ENCODE peak calls at places on chromosome 15, in ten cellular contexts. D is left ventricle myocardium inferior, G is lung, Z is epithelial cell of proximal tubule, B is progenitor cell of endocrine pancreas, U is omental fat pad, W is spleen, E is cardiac fibroblast, S is mammary epithelial cell, T is tibial nerve. X is an unnamed sample.

GRCh38 chr15:85479071-85479647 is 98.8 kb downstream of the AKAP13 start:
- DNase-seq in D (no peak), G (no peak), Z (no peak), B (no peak), U (no peak), W (no peak), E (peak; percentile 68), S (peak; percentile 71), T (no peak), X (no peak)

GRCh38 chr15:101295607-101296225 is 668 bp upstream of the SNRPA1 start:
- DNase-seq in D (no peak), G (no peak), Z (no peak), B (no peak), U (no peak), W (peak; percentile 94), E (peak; percentile 49), S (no peak), T (no peak), X (no peak)

GRCh38 chr15:40420793-40421192 is 15.2 kb downstream of the IVD start:
- DNase-seq in D (no peak), G (peak; percentile 82), Z (no peak), B (no peak), U (no peak), W (no peak), E (peak; percentile 4), S (peak; percentile 62), T (no peak), X (no peak)

GRCh38 chr15:55681631-55682030 is 61.3 kb downstream of the PRTG start:
- DNase-seq in D (no peak), G (no peak), Z (no peak), B (no peak), U (no peak), W (no peak), E (no peak), S (no peak), T (no peak), X (peak; percentile 19)

GRCh38 chr15:67080118-67080899 is 14.9 kb downstream of the SMAD3 start:
- DNase-seq in D (peak; percentile 37), G (peak; percentile 62), Z (no peak), B (no peak), U (no peak), W (no peak), E (peak; percentile 79), S (peak; percentile 66), T (peak; percentile 57), X (no peak)

GRCh38 chr15:39767921-39768320 is 14.7 kb downstream of the FSIP1 start:
- DNase-seq in D (no peak), G (no peak), Z (no peak), B (no peak), U (no peak), W (no peak), E (no peak), S (no peak), T (no peak), X (no peak)

GRCh38 chr15:90161946-90162345 is 39.2 kb upstream of the SEMA4B start:
- DNase-seq in D (no peak), G (no peak), Z (no peak), B (no peak), U (no peak), W (no peak), E (no peak), S (peak; percentile 67), T (no peak), X (no peak)

GRCh38 chr15:79529441-79529840 is 97.3 kb downstream of the MINAR1 start:
- DNase-seq in D (no peak), G (no peak), Z (no peak), B (no peak), U (no peak), W (no peak), E (no peak), S (no peak), T (no peak), X (no peak)

GRCh38 chr15:49868348-49868747 is 247.5 kb downstream of the DTWD1 start:
- DNase-seq in D (no peak), G (no peak), Z (no peak), B (no peak), U (no peak), W (no peak), E (no peak), S (no peak), T (no peak), X (no peak)

GRCh38 chr15:73156431-73157191 is 104.3 kb downstream of the NEO1 start:
- DNase-seq in D (no peak), G (no peak), Z (no peak), B (no peak), U (no peak), W (no peak), E (no peak), S (no peak), T (no peak), X (no peak)
- TF ChIP-seq CTCF in D (no peak), G (no peak), Z (no peak), B (no peak), U (no peak), W (no peak), E (no peak), S (no peak), T (no peak), X (no peak)

GRCh38 chr15:99982662-99983061 is 249.4 kb upstream of the LYSMD4 start:
- DNase-seq in D (no peak), G (no peak), Z (no peak), B (no peak), U (no peak), W (no peak), E (no peak), S (no peak), T (no peak), X (no peak)

GRCh38 chr15:99979371-99979770 is 246.1 kb upstream of the LYSMD4 start:
- DNase-seq in D (no peak), G (no peak), Z (no peak), B (no peak), U (no peak), W (peak; percentile 36), E (no peak), S (no peak), T (no peak), X (no peak)

GRCh38 chr15:99980791-99981190 is 247.6 kb upstream of the LYSMD4 start:
- DNase-seq in D (no peak), G (no peak), Z (no peak), B (no peak), U (no peak), W (no peak), E (no peak), S (no peak), T (no peak), X (no peak)

GRCh38 chr15:99981839-99982658 is 248.8 kb upstream of the LYSMD4 start:
- DNase-seq in D (no peak), G (no peak), Z (no peak), B (no peak), U (no peak), W (no peak), E (no peak), S (no peak), T (no peak), X (no peak)

DNA sequence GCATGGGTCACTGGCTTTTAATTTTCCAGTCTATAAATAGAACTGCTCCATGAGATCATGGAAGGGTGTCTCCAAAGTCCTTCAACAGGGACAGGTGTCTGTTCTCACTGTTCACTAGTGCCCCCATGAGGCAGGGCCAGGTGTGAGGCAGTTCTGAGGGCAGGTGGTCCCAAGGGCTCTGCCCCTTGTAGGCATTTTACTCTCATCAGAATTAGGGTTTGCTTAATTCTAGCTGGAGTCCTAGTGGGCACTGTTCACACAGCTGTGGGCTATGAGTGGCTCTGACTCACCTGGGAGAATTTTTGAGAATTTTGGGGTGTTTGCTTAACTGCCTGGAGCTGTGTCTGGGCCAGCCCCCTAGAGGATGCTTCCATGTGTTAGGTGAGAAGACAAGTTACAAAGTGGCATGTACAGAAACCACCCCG is 248.0 kb upstream of the LYSMD4 start:
- DNase-seq in D (no peak), G (no peak), Z (no peak), B (no peak), U (no peak), W (no peak), E (no peak), S (peak; percentile 14), T (no peak), X (no peak)
- TF ChIP-seq CTCF in D (peak; percentile 25), G (no peak), Z (no peak), B (peak; percentile 15), U (no peak), W (no peak), E (no peak), S (peak; percentile 45), T (no peak), X (no peak)

GRCh38 chr15:60004019-60004845 is at the start of gene FOXB1:
- DNase-seq in D (no peak), G (no peak), Z (no peak), B (peak; percentile 45), U (no peak), W (no peak), E (no peak), S (no peak), T (no peak), X (peak; percentile 26)
- TF ChIP-seq CTCF in D (no peak), G (no peak), Z (no peak), B (peak; percentile 39), U (no peak), W (no peak), E (no peak), S (no peak), T (no peak), X (no peak)

GRCh38 chr15:31554261-31554660 is 227.6 kb downstream of the KLF13 start:
- DNase-seq in D (peak; percentile 61), G (peak; percentile 47), Z (no peak), B (no peak), U (no peak), W (no peak), E (peak; percentile 87), S (no peak), T (peak; percentile 20), X (no peak)

GRCh38 chr15:31557899-31558298 is 231.3 kb downstream of the KLF13 start:
- DNase-seq in D (no peak), G (no peak), Z (no peak), B (no peak), U (no peak), W (no peak), E (no peak), S (no peak), T (no peak), X (no peak)

GRCh38 chr15:31555022-31555421 is 228.4 kb downstream of the KLF13 start:
- DNase-seq in D (no peak), G (no peak), Z (no peak), B (no peak), U (no peak), W (no peak), E (no peak), S (no peak), T (no peak), X (no peak)

GRCh38 chr15:31558840-31559239 is 232.2 kb downstream of the KLF13 start:
- DNase-seq in D (no peak), G (no peak), Z (no peak), B (no peak), U (no peak), W (no peak), E (no peak), S (no peak), T (no peak), X (no peak)

GRCh38 chr15:31556494-31557150 is 230.0 kb downstream of the KLF13 start:
- DNase-seq in D (no peak), G (no peak), Z (no peak), B (no peak), U (no peak), W (no peak), E (no peak), S (no peak), T (no peak), X (no peak)
- TF ChIP-seq CTCF in D (no peak), G (no peak), Z (no peak), B (no peak), U (no peak), W (no peak), E (no peak), S (no peak), T (no peak), X (no peak)

GRCh38 chr15:74725845-74726773 is 781 bp upstream of the CYP1A1 start:
- DNase-seq in D (peak; percentile 37), G (no peak), Z (no peak), B (peak; percentile 42), U (no peak), W (peak; percentile 85), E (no peak), S (peak; percentile 16), T (no peak), X (peak; percentile 65)
- TF ChIP-seq CTCF in D (no peak), G (no peak), Z (no peak), B (peak; percentile 27), U (no peak), W (no peak), E (no peak), S (peak; percentile 2), T (no peak), X (no peak)